ENCODE peak calls at places on chromosomes 12 and 14, in four cellular contexts. G is sciatic nerve, P is HuH-7.5, F is SJSA1. K is an unnamed sample.

GRCh38 chr12:85733441-85733840 is 102.8 kb downstream of the RASSF9 start:
- DNase-seq in G (no peak), P (no peak), F (no peak), K (no peak)

GRCh38 chr12:128817115-128818015 is 6.4 kb downstream of the SLC15A4 start:
- DNase-seq in G (no peak), P (no peak), F (peak; percentile 38), K (no peak)

GRCh38 chr14:78851189-78851588 is 681.0 kb downstream of the NRXN3 start:
- DNase-seq in G (no peak), P (no peak), F (no peak), K (no peak)

GRCh38 chr14:63435838-63436237 is 107.3 kb downstream of the PPP2R5E start:
- DNase-seq in G (peak; percentile 69), P (no peak), F (peak; percentile 15), K (peak; percentile 13)

GRCh38 chr12:63921157-63921556 is 76.7 kb downstream of the SRGAP1 start:
- DNase-seq in G (no peak), P (no peak), F (no peak), K (no peak)

GRCh38 chr12:124599074-124599999 is 31.9 kb upstream of the NCOR2 start:
- DNase-seq in G (no peak), P (no peak), F (peak; percentile 51), K (no peak)

GRCh38 chr12:65157091-65157490 is 12.3 kb upstream of the LEMD3 start:
- DNase-seq in G (no peak), P (no peak), F (no peak), K (no peak)

GRCh38 chr14:75010472-75010871 is 7.8 kb downstream of the EIF2B2 start:
- DNase-seq in G (no peak), P (no peak), F (no peak), K (no peak)

GRCh38 chr14:72970058-72970630 is 43.9 kb downstream of the DCAF4 start:
- DNase-seq in G (no peak), P (no peak), F (no peak), K (no peak)

GRCh38 chr14:69716483-69717187 is 50.3 kb upstream of the SRSF5 start:
- DNase-seq in G (no peak), P (no peak), F (peak; percentile 71), K (no peak)

GRCh38 chr14:75393794-75394193 is 34.0 kb upstream of the JDP2 start:
- DNase-seq in G (no peak), P (no peak), F (no peak), K (no peak)

GRCh38 chr12:55861871-55862270 is 19.1 kb upstream of the MMP19 start:
- DNase-seq in G (no peak), P (no peak), F (no peak), K (no peak)

GRCh38 chr14:100193417-100194357 is 34.2 kb upstream of the DEGS2 start:
- DNase-seq in G (no peak), P (no peak), F (no peak), K (peak; percentile 75)